ENCODE peak calls at places on chromosomes 7 and 10, in nine cellular contexts. Q, K, B, D, L, J, M, S and X are unnamed samples. For H3K4me1, the result is how much of the 10 kb centered on the place peaks cover.

GRCh38 chr7:131604841-131605279 is 48.4 kb upstream of the PODXL start:
- DNase-seq in S (no peak), B (no peak), L (no peak), M (peak), Q (no peak), J (no peak), D (no peak), K (no peak), X (no peak)

GRCh38 chr10:72133517-72133916 is 45.2 kb upstream of the SPOCK2 start:
- DNase-seq in B (no peak), J (no peak), M (no peak), Q (no peak), K (peak), S (no peak), L (no peak), D (no peak), X (no peak)

GRCh38 chr10:80537086-80537704 is 507 bp upstream of the SH2D4B start:
- DNase-seq in M (no peak), Q (no peak), K (no peak), B (no peak), J (no peak), D (peak), L (no peak), S (no peak), X (no peak)

GRCh38 chr7:133344275-133344674 is 91.4 kb downstream of the EXOC4 start:
- DNase-seq in Q (no peak), J (no peak), K (no peak), D (no peak), S (no peak), L (no peak), M (no peak), B (no peak), X (no peak)

GRCh38 chr10:95289003-95289920 is 1.5 kb downstream of the PDLIM1 start:
- DNase-seq in Q (peak), K (no peak), B (no peak), M (peak), L (no peak), D (no peak), S (no peak), J (no peak), X (no peak)

GRCh38 chr10:129023057-129023456 is 444.0 kb upstream of the MGMT start:
- DNase-seq in L (no peak), M (no peak), K (no peak), J (no peak), Q (no peak), B (no peak), D (no peak), S (no peak), X (no peak)

GRCh38 chr7:146966274-146966673 is 849.7 kb downstream of the CNTNAP2 start:
- DNase-seq in K (no peak), Q (no peak), D (no peak), B (no peak), J (no peak), L (no peak), M (no peak), S (no peak), X (no peak)

GRCh38 chr7:48035301-48035966 is at the start of gene C7orf57:
- DNase-seq in B (peak), M (peak), Q (peak), L (peak), J (peak), K (no peak), S (peak), D (peak), X (peak)

GRCh38 chr7:151142686-151143040 is 24.8 kb downstream of the GBX1 start:
- DNase-seq in M (no peak), Q (no peak), J (no peak), K (no peak), D (no peak), L (peak), B (no peak), S (no peak), X (peak)

GRCh38 chr7:103660455-103661371 is 214.7 kb upstream of the SLC26A5 start:
- DNase-seq in S (no peak), L (no peak), Q (peak), J (no peak), D (no peak), B (no peak), K (no peak), M (peak), X (no peak)

GRCh38 chr7:32673275-32673983 is 178.1 kb downstream of the AVL9 start:
- DNase-seq in S (no peak), K (no peak), L (no peak), M (no peak), D (no peak), J (no peak), B (no peak), Q (no peak), X (no peak)

GRCh38 chr7:149422914-149423285 is 38.0 kb downstream of the ZNF777 start:
- DNase-seq in S (no peak), J (peak), D (no peak), K (no peak), M (no peak), L (peak), B (no peak), Q (no peak), X (no peak)

GRCh38 chr7:147265528-147265927 is 1148.9 kb downstream of the CNTNAP2 start:
- DNase-seq in M (no peak), Q (no peak), K (no peak), S (no peak), L (no peak), B (no peak), D (no peak), J (no peak), X (no peak)

GRCh38 chr7:65444899-65445823 is 71.5 kb downstream of the ZNF92 start:
- DNase-seq in K (no peak), Q (no peak), M (no peak), J (no peak), L (no peak), B (no peak), S (no peak), D (no peak), X (no peak)

GRCh38 chr7:88013981-88014380 is 79.9 kb downstream of the ADAM22 start:
- DNase-seq in Q (no peak), J (no peak), K (no peak), S (no peak), D (no peak), B (no peak), L (no peak), M (no peak), X (no peak)

GRCh38 chr7:24456526-24457214 is 116.6 kb upstream of the PALS2 start:
- DNase-seq in D (peak), J (no peak), B (no peak), M (peak), L (no peak), Q (peak), K (no peak), S (no peak), X (no peak)
- H3K4me3 ChIP-seq in D (no peak), J (no peak), B (no peak), M (no peak), L (no peak), Q (no peak), K (no peak), S (no peak), X (no peak)

GRCh38 chr10:101286248-101287046 is 57.2 kb upstream of the LBX1 start:
- DNase-seq in S (no peak), M (no peak), B (no peak), D (no peak), K (no peak), J (no peak), Q (no peak), L (no peak), X (no peak)

GRCh38 chr10:101285519-101286070 is 56.3 kb upstream of the LBX1 start:
- DNase-seq in M (no peak), J (no peak), K (no peak), D (no peak), B (no peak), Q (no peak), S (no peak), L (no peak), X (no peak)

GRCh38 chr10:101283762-101284161 is 54.5 kb upstream of the LBX1 start:
- DNase-seq in K (no peak), B (no peak), L (no peak), D (no peak), M (no peak), J (no peak), Q (no peak), S (no peak), X (no peak)

GRCh38 chr10:101284171-101285092 is 55.2 kb upstream of the LBX1 start:
- DNase-seq in B (no peak), K (no peak), M (no peak), J (no peak), Q (no peak), D (no peak), L (no peak), S (no peak), X (no peak)

DNA sequence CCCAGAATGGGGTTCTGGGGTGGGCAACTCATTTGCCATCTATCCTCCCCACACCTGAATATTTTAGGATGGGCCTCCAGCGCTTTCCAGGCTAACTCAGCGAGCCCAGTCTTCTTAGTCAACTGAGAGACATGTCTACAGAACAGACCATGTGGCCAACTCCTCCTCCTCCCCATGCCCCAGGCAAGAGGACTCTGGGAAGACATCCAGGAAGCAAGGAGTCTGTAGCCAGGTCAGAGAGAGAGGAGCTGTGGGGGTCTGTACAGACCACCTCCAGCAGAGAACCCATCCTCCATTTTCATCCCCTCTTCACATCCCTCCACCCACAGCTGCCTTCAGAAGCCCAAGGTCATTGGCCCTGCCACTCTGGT is 55.8 kb upstream of the LBX1 start:
- DNase-seq in L (no peak), K (no peak), D (no peak), S (no peak), Q (no peak), M (no peak), B (no peak), J (no peak), X (no peak)
- H3K4me1 ChIP-seq in L (under half), K (under half), D (under half), S (under half), Q (under half), M (under half), B (under half), J (under half), X (under half)

GRCh38 chr7:2399848-2400587 is 3.4 kb upstream of the CHST12 start:
- DNase-seq in K (no peak), Q (peak), D (peak), L (peak), B (peak), S (no peak), M (peak), J (peak), X (no peak)
- H3K4me3 ChIP-seq in K (peak), Q (no peak), D (no peak), L (no peak), B (no peak), S (no peak), M (no peak), J (no peak), X (no peak)

GRCh38 chr7:1536768-1537630 is 6.5 kb downstream of the MAFK start:
- DNase-seq in J (peak), M (peak), Q (peak), L (peak), D (peak), B (peak), K (no peak), S (no peak), X (peak)

GRCh38 chr7:1535695-1536094 is 5.2 kb downstream of the MAFK start:
- DNase-seq in S (no peak), M (peak), B (no peak), L (no peak), Q (no peak), D (no peak), J (no peak), K (no peak), X (no peak)

GRCh38 chr7:1535100-1535458 is 4.6 kb downstream of the MAFK start:
- DNase-seq in D (no peak), L (no peak), M (no peak), S (no peak), J (no peak), Q (no peak), B (no peak), K (no peak), X (no peak)

GRCh38 chr7:1537631-1538412 is 7.3 kb downstream of the MAFK start:
- DNase-seq in J (peak), K (no peak), B (peak), D (peak), Q (peak), S (no peak), L (peak), M (peak), X (peak)

GRCh38 chr7:1536105-1536767 is 5.7 kb downstream of the MAFK start:
- DNase-seq in K (no peak), L (no peak), S (no peak), D (peak), M (no peak), B (no peak), Q (no peak), J (no peak), X (no peak)
- H3K4me1 ChIP-seq in K (under half), L (under half), S (half or more), D (under half), M (half or more), B (half or more), Q (half or more), J (under half), X (under half)

DNA sequence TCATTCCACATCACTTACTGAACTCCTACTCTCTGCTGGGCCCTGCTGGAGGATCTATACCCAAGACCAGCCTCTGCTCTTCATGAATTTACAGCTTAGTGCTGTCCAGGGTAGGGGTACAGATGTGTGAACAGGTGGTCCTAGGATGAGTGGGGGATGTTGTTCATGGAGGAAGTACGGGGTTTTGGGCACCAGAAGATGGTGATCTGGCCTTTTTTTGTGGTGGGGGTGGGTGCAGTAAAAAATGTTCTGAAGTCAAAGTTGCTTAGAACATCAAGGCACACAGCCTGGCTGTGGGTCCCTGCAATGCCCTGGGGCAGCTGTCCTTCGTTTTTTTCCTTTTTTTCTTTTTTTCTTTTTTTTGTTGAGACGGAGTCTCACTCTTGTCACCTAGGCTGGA is 34.2 kb upstream of the GNA12 start:
- DNase-seq in D (no peak), Q (no peak), J (no peak), B (no peak), M (no peak), L (no peak), S (no peak), K (no peak), X (no peak)
- H3K4me3 ChIP-seq in D (no peak), Q (no peak), J (no peak), B (no peak), M (no peak), L (no peak), S (no peak), K (no peak), X (no peak)

GRCh38 chr7:139741813-139742344 is 35.9 kb downstream of the HIPK2 start:
- DNase-seq in M (no peak), K (no peak), J (no peak), L (no peak), B (no peak), S (no peak), D (no peak), Q (no peak), X (no peak)
- H3K4me1 ChIP-seq in M (half or more), K (under half), J (half or more), L (under half), B (half or more), S (under half), D (half or more), Q (under half), X (half or more)

GRCh38 chr7:22333680-22334141 is 23.2 kb downstream of the RAPGEF5 start:
- DNase-seq in M (no peak), Q (no peak), S (no peak), D (no peak), L (peak), K (no peak), B (no peak), J (no peak), X (no peak)

GRCh38 chr7:22330903-22331302 is 26.1 kb downstream of the RAPGEF5 start:
- DNase-seq in S (no peak), D (no peak), K (no peak), Q (no peak), M (no peak), B (no peak), J (no peak), L (peak), X (no peak)

GRCh38 chr7:22332481-22332880 is 24.5 kb downstream of the RAPGEF5 start:
- DNase-seq in Q (no peak), K (no peak), M (no peak), D (no peak), J (no peak), L (no peak), S (no peak), B (no peak), X (no peak)

GRCh38 chr7:22329816-22330524 is 27.0 kb downstream of the RAPGEF5 start:
- DNase-seq in M (no peak), D (no peak), K (no peak), J (no peak), S (no peak), B (no peak), L (no peak), Q (peak), X (no peak)

GRCh38 chr7:22331704-22332103 is 25.2 kb downstream of the RAPGEF5 start:
- DNase-seq in S (no peak), D (no peak), Q (no peak), B (no peak), L (no peak), M (no peak), J (no peak), K (no peak), X (no peak)
- H3K4me3 ChIP-seq in S (no peak), D (no peak), Q (no peak), B (no peak), L (no peak), M (no peak), J (no peak), K (no peak), X (no peak)

DNA sequence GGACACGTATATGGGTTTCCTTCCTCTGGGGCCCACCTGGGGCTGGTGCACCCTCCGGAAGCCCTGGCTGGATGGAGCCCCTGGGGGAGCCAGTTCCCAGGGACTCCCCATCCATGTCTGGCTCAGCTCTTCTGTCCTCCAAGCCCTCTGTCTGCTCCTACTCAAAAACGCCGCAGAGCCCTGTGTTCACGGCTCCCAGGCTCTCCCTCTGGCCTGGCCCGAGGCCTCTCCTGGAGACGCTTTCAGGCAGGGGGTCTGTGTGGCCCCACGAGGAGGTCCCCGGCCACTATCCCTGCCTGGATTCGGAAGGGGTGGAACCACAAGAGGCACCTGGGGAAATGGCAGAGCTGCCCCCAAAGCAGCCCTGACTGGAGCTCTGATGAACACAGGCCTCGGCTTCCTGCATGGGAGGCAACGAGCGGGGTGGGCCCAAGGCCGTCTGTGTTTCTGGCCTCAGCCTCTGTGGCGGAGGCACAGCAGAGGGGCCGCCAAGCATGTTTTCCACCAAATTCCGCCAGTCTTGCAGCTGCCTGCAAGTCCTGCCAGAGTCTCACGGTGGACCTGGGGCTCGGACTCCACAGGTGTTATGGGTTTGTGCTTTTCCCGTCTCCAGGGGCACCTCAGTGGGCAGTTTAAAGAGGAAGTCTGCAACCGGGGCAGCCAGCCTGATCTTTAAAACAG is 22.6 kb upstream of the INPP5A start:
- DNase-seq in M (no peak), J (no peak), D (peak), L (peak), B (peak), S (no peak), K (no peak), Q (no peak), X (no peak)
- H3K4me1 ChIP-seq in M (under half), J (half or more), D (under half), L (under half), B (under half), S (under half), K (under half), Q (under half), X (under half)

DNA sequence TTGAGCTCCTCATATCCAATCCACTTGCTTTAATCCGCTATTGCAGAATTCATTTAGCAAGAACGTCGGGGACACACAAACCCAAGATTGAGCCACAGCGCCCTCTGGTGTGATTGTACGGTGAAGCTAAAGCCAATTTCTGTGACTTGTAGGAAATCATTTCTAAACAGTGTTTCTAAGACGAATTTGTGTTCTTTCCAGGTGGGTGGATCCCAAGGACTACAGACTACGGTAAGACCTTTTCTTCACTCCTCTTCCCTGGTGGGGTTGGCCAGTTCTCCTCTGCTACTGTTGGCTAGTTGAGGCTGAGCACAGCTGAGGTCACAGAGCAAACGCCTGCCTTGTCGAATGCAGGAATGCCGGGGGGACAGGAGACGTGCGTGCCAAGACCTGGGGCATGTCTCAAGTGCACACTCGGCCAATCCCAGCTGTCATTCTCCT is 5.2 kb downstream of the DMBT1 start:
- DNase-seq in L (peak), J (peak), B (peak), M (peak), S (no peak), Q (peak), K (peak), D (peak), X (no peak)
- H3K4me3 ChIP-seq in L (no peak), J (no peak), B (no peak), M (no peak), S (peak), Q (no peak), K (no peak), D (no peak), X (no peak)